ENCODE peak calls at places on chromosomes 1 and 21, in nine cellular contexts. One of them, this sample, is unnamed.

GRCh38 chr1:214446772-214447556 is 104.4 kb downstream of the PTPN14 start:
- DNase-seq in K562: no peak
- DNase-seq in IMR-90: peak
- DNase-seq in epithelial cell of esophagus: peak
- DNase-seq in HFF-Myc: peak
- DNase-seq in fibroblast of pulmonary artery: peak
- DNase-seq in colonic mucosa: no peak
- DNase-seq in spleen: no peak
- DNase-seq in AG09309: peak
- DNase-seq in this sample: peak

GRCh38 chr1:4603317-4604110 is 50.9 kb upstream of the AJAP1 start:
- DNase-seq in K562: no peak
- DNase-seq in IMR-90: no peak
- DNase-seq in epithelial cell of esophagus: peak
- DNase-seq in HFF-Myc: no peak
- DNase-seq in fibroblast of pulmonary artery: no peak
- DNase-seq in colonic mucosa: no peak
- DNase-seq in spleen: peak
- DNase-seq in AG09309: no peak
- DNase-seq in this sample: no peak

GRCh38 chr1:206575165-206575893 is 36.9 kb downstream of the EIF2D start:
- DNase-seq in K562: peak
- DNase-seq in IMR-90: peak
- DNase-seq in epithelial cell of esophagus: peak
- DNase-seq in HFF-Myc: peak
- DNase-seq in fibroblast of pulmonary artery: peak
- DNase-seq in colonic mucosa: peak
- DNase-seq in spleen: no peak
- DNase-seq in AG09309: peak
- DNase-seq in this sample: peak

GRCh38 chr21:42000908-42001307 is 9.3 kb downstream of the ZBTB21 start:
- DNase-seq in K562: no peak
- DNase-seq in IMR-90: no peak
- DNase-seq in epithelial cell of esophagus: no peak
- DNase-seq in HFF-Myc: no peak
- DNase-seq in fibroblast of pulmonary artery: no peak
- DNase-seq in colonic mucosa: no peak
- DNase-seq in spleen: no peak
- DNase-seq in AG09309: no peak
- DNase-seq in this sample: no peak

GRCh38 chr1:225760531-225760930 is 17.1 kb upstream of the SRP9 start:
- DNase-seq in K562: no peak
- DNase-seq in IMR-90: no peak
- DNase-seq in epithelial cell of esophagus: no peak
- DNase-seq in HFF-Myc: no peak
- DNase-seq in fibroblast of pulmonary artery: no peak
- DNase-seq in colonic mucosa: no peak
- DNase-seq in spleen: peak
- DNase-seq in AG09309: no peak
- DNase-seq in this sample: no peak

GRCh38 chr1:220902916-220903315 is 23.7 kb downstream of the HLX start:
- DNase-seq in K562: no peak
- DNase-seq in IMR-90: peak
- DNase-seq in epithelial cell of esophagus: peak
- DNase-seq in HFF-Myc: no peak
- DNase-seq in fibroblast of pulmonary artery: no peak
- DNase-seq in colonic mucosa: no peak
- DNase-seq in spleen: no peak
- DNase-seq in AG09309: no peak
- DNase-seq in this sample: peak

GRCh38 chr1:43434256-43434655 is 19.5 kb downstream of the HYI start:
- DNase-seq in K562: no peak
- DNase-seq in IMR-90: no peak
- DNase-seq in epithelial cell of esophagus: no peak
- DNase-seq in HFF-Myc: no peak
- DNase-seq in fibroblast of pulmonary artery: no peak
- DNase-seq in colonic mucosa: no peak
- DNase-seq in spleen: peak
- DNase-seq in AG09309: no peak
- DNase-seq in this sample: no peak

GRCh38 chr1:66725885-66726665 is 26.2 kb upstream of the DYNLT5 start:
- DNase-seq in K562: peak
- DNase-seq in IMR-90: peak
- DNase-seq in epithelial cell of esophagus: peak
- DNase-seq in HFF-Myc: peak
- DNase-seq in fibroblast of pulmonary artery: peak
- DNase-seq in colonic mucosa: peak
- DNase-seq in spleen: peak
- DNase-seq in AG09309: peak
- DNase-seq in this sample: peak

GRCh38 chr1:38083541-38083940 is 36.9 kb upstream of the POU3F1 start:
- DNase-seq in K562: no peak
- DNase-seq in IMR-90: no peak
- DNase-seq in epithelial cell of esophagus: no peak
- DNase-seq in HFF-Myc: no peak
- DNase-seq in fibroblast of pulmonary artery: no peak
- DNase-seq in colonic mucosa: no peak
- DNase-seq in spleen: no peak
- DNase-seq in AG09309: no peak
- DNase-seq in this sample: no peak

GRCh38 chr21:44298301-44298700 is 1.6 kb upstream of the PFKL start:
- DNase-seq in K562: no peak
- DNase-seq in IMR-90: peak
- DNase-seq in epithelial cell of esophagus: peak
- DNase-seq in HFF-Myc: no peak
- DNase-seq in fibroblast of pulmonary artery: peak
- DNase-seq in colonic mucosa: no peak
- DNase-seq in spleen: no peak
- DNase-seq in AG09309: no peak
- DNase-seq in this sample: peak

GRCh38 chr1:95438213-95438948 is 204.4 kb downstream of the RWDD3 start:
- DNase-seq in K562: no peak
- DNase-seq in IMR-90: no peak
- DNase-seq in epithelial cell of esophagus: no peak
- DNase-seq in HFF-Myc: no peak
- DNase-seq in fibroblast of pulmonary artery: no peak
- DNase-seq in colonic mucosa: no peak
- DNase-seq in spleen: no peak
- DNase-seq in AG09309: no peak
- DNase-seq in this sample: no peak

GRCh38 chr1:228175316-228176023 is 9.9 kb downstream of the IBA57 start:
- DNase-seq in K562: no peak
- DNase-seq in IMR-90: no peak
- DNase-seq in epithelial cell of esophagus: no peak
- DNase-seq in HFF-Myc: no peak
- DNase-seq in fibroblast of pulmonary artery: no peak
- DNase-seq in colonic mucosa: no peak
- DNase-seq in spleen: peak
- DNase-seq in AG09309: no peak
- DNase-seq in this sample: no peak

GRCh38 chr1:186681806-186682205 is 1.6 kb upstream of the PTGS2 start:
- DNase-seq in K562: no peak
- DNase-seq in IMR-90: peak
- DNase-seq in epithelial cell of esophagus: peak
- DNase-seq in HFF-Myc: no peak
- DNase-seq in fibroblast of pulmonary artery: peak
- DNase-seq in colonic mucosa: no peak
- DNase-seq in spleen: no peak
- DNase-seq in AG09309: peak
- DNase-seq in this sample: peak

GRCh38 chr21:30255679-30256078 is 27.1 kb downstream of the KRTAP24-1 start:
- DNase-seq in K562: no peak
- DNase-seq in IMR-90: no peak
- DNase-seq in epithelial cell of esophagus: no peak
- DNase-seq in HFF-Myc: no peak
- DNase-seq in fibroblast of pulmonary artery: no peak
- DNase-seq in colonic mucosa: no peak
- DNase-seq in spleen: no peak
- DNase-seq in AG09309: no peak
- DNase-seq in this sample: no peak

GRCh38 chr1:60958001-60958400 is 124.4 kb upstream of the NFIA start:
- DNase-seq in K562: peak
- DNase-seq in IMR-90: no peak
- DNase-seq in epithelial cell of esophagus: peak
- DNase-seq in HFF-Myc: no peak
- DNase-seq in fibroblast of pulmonary artery: no peak
- DNase-seq in colonic mucosa: no peak
- DNase-seq in spleen: no peak
- DNase-seq in AG09309: no peak
- DNase-seq in this sample: no peak

GRCh38 chr1:27864264-27864895 is 8.0 kb upstream of the THEMIS2 start:
- DNase-seq in K562: peak
- DNase-seq in IMR-90: no peak
- DNase-seq in epithelial cell of esophagus: peak
- DNase-seq in HFF-Myc: no peak
- DNase-seq in fibroblast of pulmonary artery: no peak
- DNase-seq in colonic mucosa: no peak
- DNase-seq in spleen: no peak
- DNase-seq in AG09309: no peak
- DNase-seq in this sample: no peak

GRCh38 chr1:26177182-26177684 is at the start of gene CNKSR1:
- DNase-seq in K562: no peak
- DNase-seq in IMR-90: no peak
- DNase-seq in epithelial cell of esophagus: peak
- DNase-seq in HFF-Myc: no peak
- DNase-seq in fibroblast of pulmonary artery: no peak
- DNase-seq in colonic mucosa: peak
- DNase-seq in spleen: no peak
- DNase-seq in AG09309: no peak
- DNase-seq in this sample: no peak

GRCh38 chr1:210259496-210259895 is 26.9 kb downstream of the SERTAD4 start:
- DNase-seq in K562: no peak
- DNase-seq in IMR-90: peak
- DNase-seq in epithelial cell of esophagus: no peak
- DNase-seq in HFF-Myc: peak
- DNase-seq in fibroblast of pulmonary artery: peak
- DNase-seq in colonic mucosa: no peak
- DNase-seq in spleen: no peak
- DNase-seq in AG09309: peak
- DNase-seq in this sample: peak

GRCh38 chr1:33346921-33347649 is 26.2 kb upstream of the A3GALT2 start:
- DNase-seq in K562: peak
- DNase-seq in IMR-90: peak
- DNase-seq in epithelial cell of esophagus: peak
- DNase-seq in HFF-Myc: peak
- DNase-seq in fibroblast of pulmonary artery: peak
- DNase-seq in colonic mucosa: peak
- DNase-seq in spleen: no peak
- DNase-seq in AG09309: no peak
- DNase-seq in this sample: peak

GRCh38 chr1:1402081-1402900 is 3.2 kb upstream of the CCNL2 start:
- DNase-seq in K562: peak
- DNase-seq in IMR-90: peak
- DNase-seq in epithelial cell of esophagus: peak
- DNase-seq in HFF-Myc: peak
- DNase-seq in fibroblast of pulmonary artery: peak
- DNase-seq in colonic mucosa: peak
- DNase-seq in spleen: no peak
- DNase-seq in AG09309: peak
- DNase-seq in this sample: peak
- TF ChIP-seq CTCF in K562: peak
- TF ChIP-seq CTCF in IMR-90: peak
- TF ChIP-seq CTCF in epithelial cell of esophagus: peak
- TF ChIP-seq CTCF in HFF-Myc: peak
- TF ChIP-seq CTCF in fibroblast of pulmonary artery: peak
- TF ChIP-seq CTCF in colonic mucosa: peak
- TF ChIP-seq CTCF in spleen: peak
- TF ChIP-seq CTCF in AG09309: peak
- TF ChIP-seq CTCF in this sample: peak

GRCh38 chr1:156615946-156616345 is 3.3 kb upstream of the HAPLN2 start:
- DNase-seq in K562: no peak
- DNase-seq in IMR-90: no peak
- DNase-seq in epithelial cell of esophagus: no peak
- DNase-seq in HFF-Myc: no peak
- DNase-seq in fibroblast of pulmonary artery: no peak
- DNase-seq in colonic mucosa: no peak
- DNase-seq in spleen: no peak
- DNase-seq in AG09309: no peak
- DNase-seq in this sample: no peak
- H3K4me3 ChIP-seq in K562: no peak
- H3K4me3 ChIP-seq in IMR-90: no peak
- H3K4me3 ChIP-seq in epithelial cell of esophagus: no peak
- H3K4me3 ChIP-seq in HFF-Myc: no peak
- H3K4me3 ChIP-seq in fibroblast of pulmonary artery: no peak
- H3K4me3 ChIP-seq in colonic mucosa: no peak
- H3K4me3 ChIP-seq in spleen: no peak
- H3K4me3 ChIP-seq in AG09309: no peak
- H3K4me3 ChIP-seq in this sample: no peak

GRCh38 chr1:49240709-49241221 is 464.1 kb upstream of the BEND5 start:
- DNase-seq in K562: no peak
- DNase-seq in IMR-90: no peak
- DNase-seq in epithelial cell of esophagus: no peak
- DNase-seq in HFF-Myc: no peak
- DNase-seq in fibroblast of pulmonary artery: no peak
- DNase-seq in colonic mucosa: no peak
- DNase-seq in spleen: no peak
- DNase-seq in AG09309: no peak
- DNase-seq in this sample: no peak

GRCh38 chr1:49229555-49229954 is 452.9 kb upstream of the BEND5 start:
- DNase-seq in K562: no peak
- DNase-seq in IMR-90: no peak
- DNase-seq in epithelial cell of esophagus: peak
- DNase-seq in HFF-Myc: no peak
- DNase-seq in fibroblast of pulmonary artery: no peak
- DNase-seq in colonic mucosa: no peak
- DNase-seq in spleen: no peak
- DNase-seq in AG09309: no peak
- DNase-seq in this sample: no peak

DNA sequence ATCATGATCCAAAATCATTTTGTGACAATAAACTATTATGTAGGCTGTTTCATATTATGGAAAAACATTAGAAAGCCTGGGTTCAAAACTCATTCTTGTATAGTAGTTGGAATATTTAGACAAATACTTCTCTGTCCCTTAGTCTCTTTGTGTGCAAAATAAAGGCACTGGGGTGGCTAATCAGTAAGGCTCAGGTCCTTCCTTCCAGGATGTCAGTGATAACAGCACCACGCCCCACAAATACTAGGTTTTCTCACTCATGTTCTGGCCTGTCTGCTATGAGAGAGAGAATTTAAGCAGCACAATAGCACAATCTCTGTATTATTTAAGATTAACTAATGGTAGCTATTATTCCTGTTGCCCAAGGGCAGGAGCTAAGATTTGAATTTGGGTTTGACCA is 458.3 kb upstream of the BEND5 start:
- DNase-seq in K562: no peak
- DNase-seq in IMR-90: no peak
- DNase-seq in epithelial cell of esophagus: no peak
- DNase-seq in HFF-Myc: no peak
- DNase-seq in fibroblast of pulmonary artery: no peak
- DNase-seq in colonic mucosa: no peak
- DNase-seq in spleen: no peak
- DNase-seq in AG09309: no peak
- DNase-seq in this sample: no peak
- TF ChIP-seq CTCF in K562: no peak
- TF ChIP-seq CTCF in IMR-90: no peak
- TF ChIP-seq CTCF in epithelial cell of esophagus: no peak
- TF ChIP-seq CTCF in HFF-Myc: no peak
- TF ChIP-seq CTCF in fibroblast of pulmonary artery: no peak
- TF ChIP-seq CTCF in colonic mucosa: no peak
- TF ChIP-seq CTCF in spleen: no peak
- TF ChIP-seq CTCF in AG09309: no peak
- TF ChIP-seq CTCF in this sample: no peak

GRCh38 chr1:200869753-200870391 is 2.9 kb upstream of the GPR25 start:
- DNase-seq in K562: no peak
- DNase-seq in IMR-90: no peak
- DNase-seq in epithelial cell of esophagus: no peak
- DNase-seq in HFF-Myc: no peak
- DNase-seq in fibroblast of pulmonary artery: no peak
- DNase-seq in colonic mucosa: no peak
- DNase-seq in spleen: no peak
- DNase-seq in AG09309: no peak
- DNase-seq in this sample: no peak
- H3K4me3 ChIP-seq in K562: no peak
- H3K4me3 ChIP-seq in IMR-90: no peak
- H3K4me3 ChIP-seq in epithelial cell of esophagus: no peak
- H3K4me3 ChIP-seq in HFF-Myc: no peak
- H3K4me3 ChIP-seq in fibroblast of pulmonary artery: no peak
- H3K4me3 ChIP-seq in colonic mucosa: no peak
- H3K4me3 ChIP-seq in spleen: no peak
- H3K4me3 ChIP-seq in AG09309: no peak
- H3K4me3 ChIP-seq in this sample: no peak

This sample was measured in fibroblast of the aortic adventitia.